ENCODE peak calls at places on chromosomes 3 and 15, in five cellular contexts. H, N, T, Z and W are unnamed samples.

GRCh38 chr15:51970132-51970817 is 1.3 kb downstream of the LEO1 start:
- DNase-seq in H (no peak), N (no peak), T (no peak), Z (no peak), W (no peak)

GRCh38 chr15:59366368-59367021 is 6.2 kb downstream of the MYO1E start:
- DNase-seq in H (no peak), N (no peak), T (no peak), Z (no peak), W (no peak)

GRCh38 chr3:185824051-185824466 is 783 bp downstream of the IGF2BP2 start:
- DNase-seq in H (peak; percentile 11), N (peak; percentile 52), T (peak; percentile 12), Z (no peak), W (peak; percentile 54)

GRCh38 chr3:123420416-123420968 is 28.4 kb downstream of the ADCY5 start:
- DNase-seq in H (no peak), N (no peak), T (no peak), Z (no peak), W (no peak)

GRCh38 chr15:26037369-26037768 is 174.2 kb upstream of the ATP10A start:
- DNase-seq in H (no peak), N (no peak), T (peak; percentile 14), Z (no peak), W (no peak)

GRCh38 chr15:51198701-51199253 is 104.1 kb upstream of the TNFAIP8L3 start:
- DNase-seq in H (no peak), N (no peak), T (peak; percentile 33), Z (no peak), W (no peak)

GRCh38 chr3:43095370-43095769 is 10.5 kb downstream of the POMGNT2 start:
- DNase-seq in H (no peak), N (no peak), T (no peak), Z (no peak), W (no peak)

GRCh38 chr3:114081022-114081421 is 24.5 kb downstream of the QTRT2 start:
- DNase-seq in H (no peak), N (no peak), T (peak; percentile 72), Z (no peak), W (no peak)

GRCh38 chr15:71646767-71647478 is 163.4 kb upstream of the NR2E3 start:
- DNase-seq in H (no peak), N (no peak), T (no peak), Z (no peak), W (no peak)

GRCh38 chr3:49276475-49277356 is at the start of gene C3orf62:
- DNase-seq in H (peak; percentile 92), N (peak; percentile 37), T (peak; percentile 85), Z (peak; percentile 71), W (peak; percentile 82)

GRCh38 chr15:65819563-65819960 is 27.5 kb upstream of the DENND4A start:
- DNase-seq in H (no peak), N (no peak), T (no peak), Z (no peak), W (no peak)

GRCh38 chr15:89361451-89362202 is 27.0 kb upstream of the POLG start:
- DNase-seq in H (peak; percentile 71), N (peak; percentile 92), T (peak; percentile 49), Z (no peak), W (peak; percentile 90)

GRCh38 chr3:71010731-71011455 is 572.6 kb downstream of the FOXP1 start:
- DNase-seq in H (no peak), N (no peak), T (no peak), Z (no peak), W (peak; percentile 31)

GRCh38 chr3:171162986-171163723 is 136.6 kb upstream of the SLC2A2 start:
- DNase-seq in H (no peak), N (no peak), T (no peak), Z (no peak), W (peak; percentile 64)

GRCh38 chr3:104604326-104605010 is 762.2 kb upstream of the ALCAM start:
- DNase-seq in H (no peak), N (peak; percentile 21), T (peak; percentile 30), Z (no peak), W (no peak)

GRCh38 chr15:33278816-33279612 is 31.8 kb upstream of the RYR3 start:
- DNase-seq in H (no peak), N (no peak), T (peak; percentile 81), Z (no peak), W (no peak)

GRCh38 chr3:184368804-184369183 is 7.3 kb downstream of the POLR2H start:
- DNase-seq in H (no peak), N (no peak), T (peak; percentile 90), Z (no peak), W (no peak)

GRCh38 chr3:147200545-147200944 is 205.8 kb downstream of the ZIC4 start:
- DNase-seq in H (no peak), N (no peak), T (peak; percentile 18), Z (no peak), W (no peak)

GRCh38 chr15:99100245-99101173 is 4.4 kb upstream of the SYNM start:
- DNase-seq in H (peak; percentile 78), N (peak; percentile 87), T (peak; percentile 61), Z (peak; percentile 58), W (peak; percentile 68)

GRCh38 chr3:178308696-178309278 is 227.4 kb upstream of the KCNMB2 start:
- DNase-seq in H (no peak), N (no peak), T (no peak), Z (no peak), W (no peak)

GRCh38 chr3:33201195-33201594 is 17.4 kb downstream of the SUSD5 start:
- DNase-seq in H (no peak), N (no peak), T (no peak), Z (no peak), W (no peak)

GRCh38 chr3:146160233-146160963 is 586 bp downstream of the PLOD2 start:
- DNase-seq in H (peak; percentile 88), N (peak; percentile 84), T (peak; percentile 72), Z (no peak), W (peak; percentile 41)

GRCh38 chr15:32682569-32682968 is 35.2 kb upstream of the GREM1 start:
- DNase-seq in H (no peak), N (no peak), T (peak; percentile 96), Z (no peak), W (no peak)

GRCh38 chr3:37770938-37771918 is 90.5 kb upstream of the CTDSPL start:
- DNase-seq in H (peak; percentile 72), N (peak; percentile 59), T (no peak), Z (no peak), W (no peak)

GRCh38 chr3:96803860-96804259 is 10.5 kb upstream of the EPHA6 start:
- DNase-seq in H (no peak), N (no peak), T (no peak), Z (no peak), W (no peak)

GRCh38 chr15:85024509-85025336 is 43.1 kb downstream of the PDE8A start:
- DNase-seq in H (no peak), N (no peak), T (peak; percentile 72), Z (no peak), W (peak; percentile 38)

GRCh38 chr15:85763157-85763556 is 31.6 kb downstream of the KLHL25 start:
- DNase-seq in H (no peak), N (no peak), T (no peak), Z (no peak), W (no peak)

GRCh38 chr3:56825579-56826438 is 24.1 kb upstream of the ARHGEF3 start:
- DNase-seq in H (no peak), N (no peak), T (peak; percentile 35), Z (no peak), W (no peak)

GRCh38 chr3:129022995-129023332 is 21.9 kb downstream of the EFCC1 start:
- DNase-seq in H (no peak), N (no peak), T (no peak), Z (no peak), W (no peak)

GRCh38 chr3:99638244-99638948 is at the start of gene COL8A1:
- DNase-seq in H (peak; percentile 7), N (peak; percentile 60), T (peak; percentile 90), Z (peak; percentile 33), W (no peak)

GRCh38 chr3:99637381-99638111 is 848 bp upstream of the COL8A1 start:
- DNase-seq in H (no peak), N (peak; percentile 12), T (peak; percentile 76), Z (no peak), W (no peak)

GRCh38 chr3:99635348-99635747 is 3.0 kb upstream of the COL8A1 start:
- DNase-seq in H (no peak), N (no peak), T (no peak), Z (no peak), W (no peak)

GRCh38 chr3:99634881-99635280 is 3.5 kb upstream of the COL8A1 start:
- DNase-seq in H (no peak), N (no peak), T (no peak), Z (no peak), W (no peak)

DNA sequence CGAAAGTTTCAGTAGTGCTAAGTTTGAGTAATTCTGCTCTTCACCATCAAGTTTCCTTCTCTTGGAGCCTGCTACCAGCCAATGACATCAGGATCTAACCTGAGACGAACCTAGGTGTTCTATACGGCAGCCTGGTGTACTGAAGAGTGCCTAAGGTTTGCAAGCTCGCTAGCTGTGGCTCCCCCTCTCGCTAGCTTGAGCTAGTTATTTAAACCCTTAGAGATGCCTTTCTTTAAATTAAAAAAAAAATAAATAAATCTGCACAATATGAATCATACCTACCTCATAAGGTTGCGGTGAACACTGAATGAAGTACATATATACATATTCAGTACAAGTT is 1.4 kb upstream of the COL8A1 start:
- DNase-seq in H (no peak), N (no peak), T (no peak), Z (no peak), W (no peak)
- TF ChIP-seq CTCF in H (no peak), N (peak; percentile 22), T (peak; percentile 4), Z (no peak), W (no peak)

DNA sequence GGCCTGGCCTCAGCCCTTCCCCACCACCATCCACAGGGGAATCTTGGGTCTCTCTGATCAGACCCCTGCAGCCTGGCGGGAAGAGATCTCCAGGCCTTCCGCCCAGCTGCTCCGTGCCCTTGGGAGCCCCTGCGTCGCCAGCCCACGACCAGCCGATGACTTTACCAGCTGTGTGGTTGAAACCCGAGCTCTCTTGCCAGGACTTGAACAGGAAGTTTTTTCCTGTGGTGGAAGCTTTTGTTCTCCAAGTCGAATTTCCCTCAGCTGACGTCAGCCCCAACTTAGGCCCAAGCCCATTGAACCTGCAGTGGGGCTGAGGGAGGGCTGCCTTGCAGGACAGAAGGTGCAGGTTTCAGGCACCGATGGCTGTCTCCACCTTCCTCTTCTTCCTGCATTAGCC is 51.7 kb upstream of the SMAD3 start:
- DNase-seq in H (no peak), N (no peak), T (peak; percentile 53), Z (no peak), W (no peak)
- TF ChIP-seq CTCF in H (no peak), N (no peak), T (no peak), Z (no peak), W (no peak)

GRCh38 chr3:188202358-188203138 is 48.6 kb downstream of the LPP start:
- DNase-seq in H (peak; percentile 21), N (no peak), T (no peak), Z (no peak), W (no peak)
- TF ChIP-seq CTCF in H (no peak), N (no peak), T (no peak), Z (no peak), W (no peak)

DNA sequence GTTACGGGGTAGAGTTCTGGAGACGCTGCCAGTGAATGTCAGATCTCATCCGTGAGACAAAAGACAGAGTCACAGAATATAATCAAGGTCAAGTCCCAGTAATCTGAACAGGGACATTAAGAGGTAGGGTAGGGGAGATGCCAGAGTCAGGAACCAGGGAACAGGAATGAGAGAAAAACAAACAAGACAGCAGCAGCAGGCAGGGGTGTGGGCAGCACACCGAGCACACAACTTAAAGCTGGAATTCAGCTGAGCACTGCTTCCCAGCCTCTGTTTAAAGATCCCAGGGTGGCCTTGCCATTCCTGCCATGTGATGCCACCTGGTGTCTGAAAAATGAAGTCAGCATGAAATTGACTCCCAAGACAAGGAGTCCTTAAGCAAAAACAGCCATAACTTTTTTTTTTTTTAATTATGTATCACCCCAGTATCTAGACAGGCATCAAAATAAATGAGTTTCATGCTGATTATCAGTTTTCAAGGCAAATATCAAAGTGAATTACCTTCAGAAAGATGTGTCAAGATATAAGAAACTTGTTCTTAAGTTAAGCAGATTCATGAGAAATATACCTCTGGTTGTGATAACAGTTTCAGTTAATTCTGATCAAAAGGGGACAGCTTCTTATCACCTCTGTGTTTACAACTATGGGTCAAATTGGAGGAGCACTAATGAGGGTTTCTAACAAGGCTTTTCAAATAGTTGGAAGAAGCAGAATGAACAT is 203.7 kb downstream of the SLC9A9 start:
- DNase-seq in H (peak; percentile 59), N (peak; percentile 83), T (peak; percentile 84), Z (no peak), W (peak; percentile 42)
- TF ChIP-seq CTCF in H (peak; percentile 63), N (peak; percentile 66), T (peak; percentile 84), Z (no peak), W (peak; percentile 50)